ENCODE peak calls at places on chromosomes 6 and 20, in eight cellular contexts. W, H, V, J, P, N, L and A are unnamed samples.

GRCh38 chr6:28683945-28684538 is 158.4 kb downstream of the GPX5 start:
- DNase-seq in W (no peak), H (no peak), V (no peak), J (peak; percentile 50), P (no peak), N (no peak), L (no peak), A (no peak)

GRCh38 chr6:40916816-40917215 is 122.2 kb downstream of the UNC5CL start:
- DNase-seq in W (no peak), H (no peak), V (no peak), J (no peak), P (no peak), N (no peak), L (no peak), A (no peak)

GRCh38 chr6:39250507-39250906 is 21.2 kb upstream of the KCNK5 start:
- DNase-seq in W (no peak), H (no peak), V (no peak), J (no peak), P (no peak), N (no peak), L (no peak), A (no peak)

GRCh38 chr20:31962741-31963140 is 5.2 kb upstream of the XKR7 start:
- DNase-seq in W (no peak), H (no peak), V (no peak), J (no peak), P (no peak), N (no peak), L (no peak), A (no peak)

GRCh38 chr6:106025655-106026054 is 60.5 kb upstream of the PRDM1 start:
- DNase-seq in W (no peak), H (no peak), V (no peak), J (no peak), P (no peak), N (no peak), L (no peak), A (no peak)

GRCh38 chr6:2194643-2195042 is 50.8 kb downstream of the GMDS start:
- DNase-seq in W (no peak), H (no peak), V (no peak), J (no peak), P (no peak), N (no peak), L (no peak), A (no peak)

GRCh38 chr20:25248501-25249172 is 752 bp downstream of the PYGB start:
- DNase-seq in W (no peak), H (peak; percentile 75), V (no peak), J (peak; percentile 24), P (peak; percentile 49), N (no peak), L (no peak), A (peak; percentile 61)

GRCh38 chr20:38202982-38203293 is 37.9 kb upstream of the TGM2 start:
- DNase-seq in W (no peak), H (peak; percentile 52), V (no peak), J (no peak), P (no peak), N (peak; percentile 4), L (no peak), A (no peak)

GRCh38 chr20:63058696-63059335 is 52.1 kb upstream of the BHLHE23 start:
- DNase-seq in W (no peak), H (peak; percentile 46), V (no peak), J (no peak), P (no peak), N (peak; percentile 13), L (no peak), A (no peak)

GRCh38 chr6:159935633-159936032 is 33.2 kb upstream of the IGF2R start:
- DNase-seq in W (no peak), H (no peak), V (no peak), J (no peak), P (peak; percentile 27), N (no peak), L (no peak), A (no peak)

GRCh38 chr6:68635706-68636513 is 828 bp downstream of the ADGRB3 start:
- DNase-seq in W (no peak), H (peak; percentile 65), V (peak; percentile 36), J (no peak), P (peak; percentile 30), N (peak; percentile 25), L (peak; percentile 17), A (no peak)

GRCh38 chr6:14068133-14068532 is 49.4 kb upstream of the CD83 start:
- DNase-seq in W (no peak), H (no peak), V (no peak), J (no peak), P (no peak), N (no peak), L (no peak), A (no peak)

GRCh38 chr6:137494281-137494966 is at the start of gene OLIG3:
- DNase-seq in W (peak; percentile 52), H (no peak), V (no peak), J (no peak), P (no peak), N (no peak), L (no peak), A (no peak)

DNA sequence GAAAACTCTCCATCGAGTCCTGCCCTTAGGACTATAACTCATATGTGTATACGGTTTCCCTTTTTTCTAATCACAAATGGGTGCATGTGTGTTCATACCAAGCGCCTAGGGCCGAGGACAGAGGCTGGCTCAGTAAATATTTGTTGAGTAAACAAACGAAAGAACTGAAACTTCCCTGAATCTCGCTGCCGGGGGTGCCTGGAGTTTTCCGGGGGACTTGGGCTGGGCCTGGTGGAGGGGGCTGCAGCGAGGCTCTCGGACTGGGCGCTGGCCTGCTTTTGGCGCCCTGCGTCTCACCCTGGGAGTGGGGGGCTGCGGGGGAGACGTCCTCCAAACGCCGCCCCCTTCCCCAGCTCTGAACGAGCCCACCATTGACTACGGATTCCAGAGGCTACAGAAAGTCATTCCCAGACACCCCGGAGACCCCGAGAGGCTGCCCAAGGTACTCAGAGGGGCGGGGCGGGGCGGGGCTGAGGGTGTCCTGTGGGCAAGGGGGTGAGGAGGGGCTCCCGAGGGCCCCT is 49.0 kb downstream of the CPXM1 start:
- DNase-seq in W (no peak), H (no peak), V (no peak), J (no peak), P (no peak), N (no peak), L (no peak), A (no peak)
- H3K4me3 ChIP-seq in W (peak overlapping the region; percentile 57), H (peak overlapping the region; percentile 48), V (peak overlapping the region; percentile 53), J (peak overlapping the region; percentile 44), P (peak overlapping the region; percentile 22), N (peak overlapping the region; percentile 32), L (peak overlapping the region; percentile 51), A (peak overlapping the region; percentile 18)

DNA sequence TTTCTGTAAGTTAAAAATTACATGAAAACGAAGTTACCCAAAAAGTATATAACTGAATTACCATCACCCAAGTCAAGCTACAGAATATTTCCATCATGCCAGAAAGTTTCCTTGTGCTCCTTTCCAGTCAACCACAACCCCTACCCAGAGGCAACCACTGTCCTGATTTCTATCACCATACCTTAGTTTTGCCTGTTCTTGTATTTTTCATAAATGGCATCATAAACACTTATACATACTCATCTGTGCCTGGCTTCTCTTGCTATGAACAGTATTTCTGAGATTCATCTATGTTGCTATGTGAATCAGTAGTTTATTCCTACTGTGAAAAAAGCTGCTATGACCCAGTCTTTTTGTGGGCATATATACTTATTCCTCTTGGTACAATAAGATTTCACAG is 7.4 kb downstream of the FKBP5 start:
- DNase-seq in W (no peak), H (no peak), V (no peak), J (no peak), P (no peak), N (no peak), L (no peak), A (no peak)
- H3K4me1 ChIP-seq in W (peaks cover 56% of the 10 kb centered on the region), H (peaks cover 41% of the 10 kb centered on the region), V (no peaks in the 10 kb centered on the region), J (peaks cover 15% of the 10 kb centered on the region), P (peaks cover 14% of the 10 kb centered on the region), N (peaks cover 96% of the 10 kb centered on the region), L (peaks cover 15% of the 10 kb centered on the region), A (peaks cover 47% of the 10 kb centered on the region)

DNA sequence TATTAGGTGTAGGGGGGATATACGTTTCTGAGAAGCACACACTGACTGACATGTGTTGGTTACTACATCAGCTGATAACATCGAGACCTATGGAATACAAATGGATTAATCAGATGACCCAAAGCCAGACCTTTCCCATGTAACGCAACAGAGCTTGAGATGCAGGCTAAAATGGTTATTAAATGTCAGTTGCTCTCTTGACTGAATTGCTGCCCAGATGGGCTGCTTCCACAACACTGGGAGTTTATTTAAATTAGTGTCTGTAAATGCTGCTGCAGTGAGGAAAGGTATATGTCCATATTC is 298.8 kb downstream of the PHACTR1 start:
- DNase-seq in W (no peak), H (no peak), V (no peak), J (no peak), P (no peak), N (no peak), L (no peak), A (no peak)
- H3K4me3 ChIP-seq in W (no peak overlapping the region), H (no peak overlapping the region), V (no peak overlapping the region), J (no peak overlapping the region), P (no peak overlapping the region), N (peak overlapping the region; percentile 68), L (peak overlapping the region; percentile 90), A (no peak overlapping the region)

DNA sequence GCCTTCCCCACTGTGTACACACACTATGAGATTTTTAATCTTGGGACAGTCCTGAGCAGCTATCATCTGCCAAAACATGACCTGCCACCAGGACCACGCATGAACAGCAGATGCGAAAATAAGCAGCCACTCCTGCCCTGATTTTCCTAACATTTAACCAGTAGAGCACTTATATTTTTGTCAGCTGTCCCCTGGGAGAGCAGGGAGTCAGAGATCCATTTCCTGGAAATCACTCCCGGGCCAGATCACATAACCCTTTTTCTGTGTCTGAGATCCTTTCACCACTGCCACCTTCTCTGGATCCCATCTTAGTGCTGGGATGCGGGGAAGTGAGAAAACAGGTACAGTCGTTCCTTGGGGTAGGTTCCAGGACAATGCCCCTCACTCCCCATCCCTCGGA is 5.7 kb downstream of the SDCBP2 start:
- DNase-seq in W (no peak), H (no peak), V (peak; percentile 22), J (no peak), P (no peak), N (no peak), L (peak; percentile 51), A (no peak)
- H3K4me1 ChIP-seq in W (peaks cover 26% of the 10 kb centered on the region), H (peaks cover 41% of the 10 kb centered on the region), V (peaks cover 18% of the 10 kb centered on the region), J (peaks cover 18% of the 10 kb centered on the region), P (peaks cover 21% of the 10 kb centered on the region), N (peaks cover 25% of the 10 kb centered on the region), L (peaks cover 54% of the 10 kb centered on the region), A (no peaks in the 10 kb centered on the region)